ENCODE peak calls at places on chromosome 4, in four cellular contexts. One of them, this sample, is unnamed.

GRCh38 chr4:113950207-113950606 is 29.2 kb downstream of the ARSJ start:
- DNase-seq in HepG2: no peak
- DNase-seq in K562: no peak
- DNase-seq in SK-N-SH: no peak
- DNase-seq in this sample: no peak

GRCh38 chr4:25235401-25235800 is 1.6 kb downstream of the PI4K2B start:
- DNase-seq in HepG2: no peak
- DNase-seq in K562: no peak
- DNase-seq in SK-N-SH: no peak
- DNase-seq in this sample: no peak

GRCh38 chr4:113901994-113902787 is 77.3 kb downstream of the ARSJ start:
- DNase-seq in HepG2: peak
- DNase-seq in K562: no peak
- DNase-seq in SK-N-SH: no peak
- DNase-seq in this sample: no peak

GRCh38 chr4:85168456-85168855 is 202.0 kb upstream of the WDFY3 start:
- DNase-seq in HepG2: no peak
- DNase-seq in K562: no peak
- DNase-seq in SK-N-SH: no peak
- DNase-seq in this sample: no peak

GRCh38 chr4:84681488-84682274 is 98.8 kb downstream of the CDS1 start:
- DNase-seq in HepG2: peak
- DNase-seq in K562: peak
- DNase-seq in SK-N-SH: no peak
- DNase-seq in this sample: no peak

GRCh38 chr4:169225058-169225751 is 45.6 kb downstream of the SH3RF1 start:
- DNase-seq in HepG2: no peak
- DNase-seq in K562: no peak
- DNase-seq in SK-N-SH: no peak
- DNase-seq in this sample: no peak

GRCh38 chr4:173288296-173288695 is 45.9 kb downstream of the HMGB2 start:
- DNase-seq in HepG2: peak
- DNase-seq in K562: peak
- DNase-seq in SK-N-SH: peak
- DNase-seq in this sample: peak

GRCh38 chr4:131001371-131001770 is 1905.4 kb downstream of the C4orf33 start:
- DNase-seq in HepG2: no peak
- DNase-seq in K562: no peak
- DNase-seq in SK-N-SH: no peak
- DNase-seq in this sample: no peak

GRCh38 chr4:181593703-181594102 is 649.5 kb upstream of the TENM3 start:
- DNase-seq in HepG2: no peak
- DNase-seq in K562: no peak
- DNase-seq in SK-N-SH: no peak
- DNase-seq in this sample: no peak

GRCh38 chr4:7714738-7715137 is 224.9 kb downstream of the AFAP1 start:
- DNase-seq in HepG2: no peak
- DNase-seq in K562: no peak
- DNase-seq in SK-N-SH: no peak
- DNase-seq in this sample: no peak

GRCh38 chr4:31360786-31361185 is 640.6 kb downstream of the PCDH7 start:
- DNase-seq in HepG2: no peak
- DNase-seq in K562: no peak
- DNase-seq in SK-N-SH: no peak
- DNase-seq in this sample: no peak

GRCh38 chr4:100842856-100843255 is 325.0 kb upstream of the EMCN start:
- DNase-seq in HepG2: no peak
- DNase-seq in K562: no peak
- DNase-seq in SK-N-SH: no peak
- DNase-seq in this sample: no peak

GRCh38 chr4:151114986-151115385 is 15.6 kb downstream of the RPS3A start:
- DNase-seq in HepG2: no peak
- DNase-seq in K562: no peak
- DNase-seq in SK-N-SH: no peak
- DNase-seq in this sample: no peak

GRCh38 chr4:154073107-154073817 is 284.4 kb upstream of the SFRP2 start:
- DNase-seq in HepG2: no peak
- DNase-seq in K562: no peak
- DNase-seq in SK-N-SH: no peak
- DNase-seq in this sample: no peak

GRCh38 chr4:88291003-88291402 is 6.6 kb upstream of the PPM1K start:
- DNase-seq in HepG2: no peak
- DNase-seq in K562: peak
- DNase-seq in SK-N-SH: peak
- DNase-seq in this sample: no peak

GRCh38 chr4:57405359-57405758 is 295.2 kb upstream of the IGFBP7 start:
- DNase-seq in HepG2: no peak
- DNase-seq in K562: no peak
- DNase-seq in SK-N-SH: peak
- DNase-seq in this sample: no peak

GRCh38 chr4:1008840-1009646 is 2.4 kb upstream of the FGFRL1 start:
- DNase-seq in HepG2: no peak
- DNase-seq in K562: no peak
- DNase-seq in SK-N-SH: no peak
- DNase-seq in this sample: no peak

GRCh38 chr4:1722551-1723071 is 1.3 kb downstream of the TACC3 start:
- DNase-seq in HepG2: no peak
- DNase-seq in K562: no peak
- DNase-seq in SK-N-SH: peak
- DNase-seq in this sample: no peak

GRCh38 chr4:152308925-152309324 is 227.0 kb downstream of the FBXW7 start:
- DNase-seq in HepG2: no peak
- DNase-seq in K562: no peak
- DNase-seq in SK-N-SH: peak
- DNase-seq in this sample: no peak

GRCh38 chr4:41483771-41484170 is 54.2 kb upstream of the LIMCH1 start:
- DNase-seq in HepG2: no peak
- DNase-seq in K562: no peak
- DNase-seq in SK-N-SH: no peak
- DNase-seq in this sample: no peak

GRCh38 chr4:174365018-174365587 is 81.4 kb downstream of the CEP44 start:
- DNase-seq in HepG2: peak
- DNase-seq in K562: peak
- DNase-seq in SK-N-SH: peak
- DNase-seq in this sample: no peak

GRCh38 chr4:133869486-133869885 is 332.1 kb downstream of the PABPC4L start:
- DNase-seq in HepG2: no peak
- DNase-seq in K562: no peak
- DNase-seq in SK-N-SH: no peak
- DNase-seq in this sample: no peak

GRCh38 chr4:40000711-40001110 is 23.0 kb upstream of the PDS5A start:
- DNase-seq in HepG2: no peak
- DNase-seq in K562: no peak
- DNase-seq in SK-N-SH: no peak
- DNase-seq in this sample: no peak

GRCh38 chr4:39996811-39997210 is 19.1 kb upstream of the PDS5A start:
- DNase-seq in HepG2: no peak
- DNase-seq in K562: no peak
- DNase-seq in SK-N-SH: no peak
- DNase-seq in this sample: no peak

GRCh38 chr4:40003986-40004385 is 26.3 kb upstream of the PDS5A start:
- DNase-seq in HepG2: no peak
- DNase-seq in K562: peak
- DNase-seq in SK-N-SH: no peak
- DNase-seq in this sample: no peak

GRCh38 chr4:39994356-39994755 is 16.6 kb upstream of the PDS5A start:
- DNase-seq in HepG2: no peak
- DNase-seq in K562: no peak
- DNase-seq in SK-N-SH: no peak
- DNase-seq in this sample: no peak

DNA sequence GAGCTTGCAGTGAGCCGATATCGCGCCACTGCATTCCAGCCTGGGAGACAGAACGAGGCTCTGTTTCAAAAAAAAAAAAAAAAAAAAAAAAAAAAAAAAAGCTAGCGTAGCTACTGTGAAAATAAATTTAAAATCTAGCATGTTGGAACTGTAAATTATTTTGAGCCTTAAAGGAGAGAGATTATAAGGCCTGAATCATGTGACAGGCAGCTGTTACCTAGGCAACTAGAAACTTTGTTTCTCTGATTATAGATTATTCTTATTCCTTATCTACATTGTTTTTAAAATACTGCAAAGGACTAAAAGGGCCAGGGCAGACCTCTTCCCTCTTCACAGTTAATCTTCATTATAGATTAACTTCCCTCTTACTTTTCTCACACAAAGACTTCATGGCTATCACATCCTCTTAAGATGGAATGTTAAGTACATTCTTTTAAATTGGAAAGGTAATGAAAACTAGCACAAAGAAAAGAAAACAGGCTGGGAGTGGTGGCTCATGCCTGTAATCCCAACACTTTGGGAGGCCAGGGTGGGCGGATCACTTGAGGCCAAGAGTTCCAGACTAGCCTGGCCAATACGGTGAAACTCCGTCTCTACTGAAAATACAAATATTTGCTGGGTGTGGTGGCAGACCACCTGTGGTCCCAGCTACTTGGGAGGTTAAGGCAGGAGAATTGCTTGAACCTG is 21.1 kb upstream of the PDS5A start:
- DNase-seq in HepG2: no peak
- DNase-seq in K562: no peak
- DNase-seq in SK-N-SH: no peak
- DNase-seq in this sample: no peak
- TF ChIP-seq CTCF in HepG2: no peak
- TF ChIP-seq CTCF in K562: no peak
- TF ChIP-seq CTCF in SK-N-SH: no peak
- TF ChIP-seq CTCF in this sample: no peak

GRCh38 chr4:74450298-74450683 is 5.4 kb downstream of the AREG start:
- DNase-seq in HepG2: no peak
- DNase-seq in K562: no peak
- DNase-seq in SK-N-SH: no peak
- DNase-seq in this sample: no peak

GRCh38 chr4:74447636-74448233 is 2.8 kb downstream of the AREG start:
- DNase-seq in HepG2: no peak
- DNase-seq in K562: no peak
- DNase-seq in SK-N-SH: no peak
- DNase-seq in this sample: no peak

GRCh38 chr4:74451214-74451661 is 6.3 kb downstream of the AREG start:
- DNase-seq in HepG2: peak
- DNase-seq in K562: peak
- DNase-seq in SK-N-SH: no peak
- DNase-seq in this sample: no peak

GRCh38 chr4:74446896-74447295 is 2.0 kb downstream of the AREG start:
- DNase-seq in HepG2: no peak
- DNase-seq in K562: no peak
- DNase-seq in SK-N-SH: no peak
- DNase-seq in this sample: no peak

GRCh38 chr4:74449571-74450297 is 4.8 kb downstream of the AREG start:
- DNase-seq in HepG2: no peak
- DNase-seq in K562: no peak
- DNase-seq in SK-N-SH: no peak
- DNase-seq in this sample: no peak
- TF ChIP-seq FOXM1 in HepG2: no peak
- TF ChIP-seq FOXM1 in K562: no peak
- TF ChIP-seq FOXM1 in SK-N-SH: no peak
- TF ChIP-seq FOXM1 in this sample: no peak

GRCh38 chr4:22129454-22130075 is 181.0 kb upstream of the KCNIP4 start:
- DNase-seq in HepG2: peak
- DNase-seq in K562: peak
- DNase-seq in SK-N-SH: peak
- DNase-seq in this sample: no peak
- TF ChIP-seq CTCF in HepG2: peak
- TF ChIP-seq CTCF in K562: no peak
- TF ChIP-seq CTCF in SK-N-SH: peak
- TF ChIP-seq CTCF in this sample: peak

DNA sequence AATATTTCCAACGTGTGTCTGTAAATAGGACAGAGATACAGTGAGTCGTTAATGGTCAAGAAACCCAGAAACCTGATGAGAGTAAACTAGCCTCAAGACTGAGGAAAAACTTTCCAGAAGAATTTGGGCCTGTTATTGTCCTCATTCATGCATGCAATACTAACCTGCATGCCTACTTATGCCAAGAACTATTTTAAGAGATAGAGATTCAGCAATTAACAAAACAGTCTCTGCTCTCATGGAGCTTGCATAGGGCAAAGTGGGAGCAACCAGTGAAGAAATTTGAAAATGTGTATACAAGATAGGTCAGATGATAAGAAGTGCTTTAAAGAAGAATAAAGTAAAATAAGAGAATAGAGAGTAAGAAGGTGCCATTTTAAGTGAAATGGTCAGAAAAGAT is 66.1 kb upstream of the FRG1 start:
- DNase-seq in HepG2: no peak
- DNase-seq in K562: no peak
- DNase-seq in SK-N-SH: no peak
- DNase-seq in this sample: no peak
- TF ChIP-seq FOXM1 in HepG2: no peak
- TF ChIP-seq FOXM1 in K562: no peak
- TF ChIP-seq FOXM1 in SK-N-SH: no peak
- TF ChIP-seq FOXM1 in this sample: no peak